ENCODE peak calls at places on chromosomes 5 and 9, in five cellular contexts. K is OCI-LY7, X is endothelial cell of umbilical vein, A is keratinocyte, P is H9. D is an unnamed sample. For H3K4me1 and H3K79me2, the result is how much of the 10 kb centered on the place peaks cover.

GRCh38 chr5:64767959-64768357 is 533 bp downstream of the SREK1IP1 start:
- DNase-seq in K (peak), X (peak), A (no peak), P (peak), D (no peak)

GRCh38 chr5:151003503-151003860 is 16.9 kb upstream of the GPX3 start:
- DNase-seq in K (no peak), X (no peak), A (no peak), P (no peak), D (no peak)

GRCh38 chr9:17272510-17272909 is 137.7 kb downstream of the CNTLN start:
- DNase-seq in K (no peak), X (no peak), A (no peak), P (no peak), D (no peak)

GRCh38 chr9:112831281-112831851 is 59.3 kb downstream of the SLC46A2 start:
- DNase-seq in K (no peak), X (peak), A (no peak), P (no peak), D (no peak)

GRCh38 chr9:106880863-106881262 is 17.9 kb downstream of the ZNF462 start:
- DNase-seq in K (no peak), X (no peak), A (no peak), P (no peak), D (no peak)

GRCh38 chr5:169637085-169637855 is at the start of gene DOCK2:
- DNase-seq in K (peak), X (no peak), A (no peak), P (peak), D (no peak)

GRCh38 chr9:126626117-126627022 is 12.6 kb downstream of the LMX1B start:
- DNase-seq in K (no peak), X (no peak), A (no peak), P (peak), D (no peak)

GRCh38 chr9:72294952-72295351 is 70.1 kb downstream of the ZFAND5 start:
- DNase-seq in K (no peak), X (no peak), A (no peak), P (no peak), D (peak)

GRCh38 chr5:362189-362588 is 40.7 kb downstream of the AHRR start:
- DNase-seq in K (no peak), X (no peak), A (no peak), P (no peak), D (no peak)

GRCh38 chr9:79312686-79313421 is 258.9 kb upstream of the TLE4 start:
- DNase-seq in K (no peak), X (no peak), A (no peak), P (peak), D (no peak)
- TF ChIP-seq CTCF in K (no peak), X (no peak), A (no peak), P (peak), D (no peak)

DNA sequence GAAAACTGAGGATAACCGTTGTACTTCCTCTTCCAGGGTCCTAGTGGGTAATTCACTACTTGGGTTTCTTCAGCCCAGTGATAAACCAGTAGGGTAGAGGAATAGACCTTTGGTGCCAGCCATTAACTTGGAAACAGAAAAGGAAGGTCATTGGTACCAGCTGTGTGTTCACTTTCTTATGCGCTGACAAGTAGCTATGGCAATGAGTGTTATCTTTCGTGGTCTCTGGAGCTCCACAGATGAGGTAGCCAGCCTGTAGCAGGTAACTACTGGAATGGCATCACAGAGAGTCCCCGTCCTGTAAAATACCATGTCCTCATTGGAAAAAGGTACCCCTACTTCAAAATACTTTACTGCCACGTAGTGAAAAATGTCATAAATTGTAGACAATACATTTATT is 2.3 kb downstream of the UHRF2 start:
- DNase-seq in K (peak), X (no peak), A (no peak), P (no peak), D (no peak)
- H3K4me1 ChIP-seq in K (half or more), X (under half), A (under half), P (under half), D (under half)

GRCh38 chr5:149408252-149409099 is 29.4 kb upstream of the IL17B start:
- DNase-seq in K (no peak), X (no peak), A (no peak), P (no peak), D (no peak)

GRCh38 chr5:149406203-149406978 is 27.3 kb upstream of the IL17B start:
- DNase-seq in K (no peak), X (no peak), A (no peak), P (peak), D (no peak)

GRCh38 chr5:149407331-149408251 is 28.5 kb upstream of the IL17B start:
- DNase-seq in K (no peak), X (no peak), A (no peak), P (no peak), D (no peak)

GRCh38 chr5:149405550-149406202 is 26.6 kb upstream of the IL17B start:
- DNase-seq in K (no peak), X (no peak), A (no peak), P (no peak), D (no peak)

DNA sequence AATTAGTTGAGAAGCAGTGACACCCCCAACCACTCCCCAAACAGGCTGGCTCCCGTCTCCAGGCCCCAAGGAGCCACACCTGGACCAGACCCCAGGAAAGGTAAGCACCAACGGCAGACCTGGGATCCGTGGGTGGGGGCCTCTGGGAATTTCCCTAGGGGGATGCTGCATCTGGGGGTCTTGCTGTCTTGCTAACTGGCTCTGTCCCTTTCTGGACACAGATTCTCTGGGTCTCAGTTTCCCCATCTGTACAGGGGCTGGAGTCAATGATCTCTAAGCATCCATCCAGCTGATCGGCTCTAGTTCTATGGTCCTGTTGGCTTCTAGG is 27.9 kb upstream of the IL17B start:
- DNase-seq in K (no peak), X (no peak), A (no peak), P (no peak), D (no peak)
- H3K79me2 ChIP-seq in K (under half), X (under half), A (under half), P (under half), D (under half)

GRCh38 chr5:136063778-136064465 is 35.1 kb downstream of the TGFBI start:
- DNase-seq in K (no peak), X (no peak), A (no peak), P (peak), D (no peak)

GRCh38 chr5:136064510-136064909 is 35.7 kb downstream of the TGFBI start:
- DNase-seq in K (no peak), X (no peak), A (no peak), P (peak), D (no peak)

GRCh38 chr5:136065588-136065987 is 36.8 kb downstream of the TGFBI start:
- DNase-seq in K (no peak), X (no peak), A (no peak), P (no peak), D (no peak)

GRCh38 chr5:136067422-136067821 is 38.6 kb downstream of the TGFBI start:
- DNase-seq in K (no peak), X (no peak), A (no peak), P (no peak), D (no peak)

DNA sequence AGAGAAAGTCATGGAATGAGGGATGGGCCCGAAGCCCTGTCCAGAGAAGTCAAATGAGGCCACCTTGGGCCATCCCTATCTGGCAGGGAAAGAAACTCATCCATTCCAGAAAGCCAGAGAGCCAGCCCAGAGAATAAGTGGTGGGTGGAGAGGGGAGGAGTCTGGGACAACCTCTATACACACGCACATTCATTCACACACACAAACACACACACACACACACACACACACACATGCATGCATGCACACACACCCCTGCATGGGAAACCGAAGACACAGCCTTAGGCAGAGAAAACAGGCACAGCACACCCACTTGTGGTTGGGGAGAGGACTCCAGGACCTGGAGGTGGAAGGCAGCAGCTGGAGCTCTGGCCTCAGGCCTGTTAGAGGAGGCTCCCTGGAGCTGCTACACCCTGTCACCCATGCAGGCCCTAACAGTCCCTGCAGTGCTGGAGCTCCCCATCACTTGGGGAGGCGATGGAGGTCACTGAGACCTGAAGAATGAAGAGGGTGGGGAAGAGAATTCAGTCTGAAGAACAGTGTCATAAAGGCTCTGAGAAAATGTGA is 38.0 kb downstream of the TGFBI start:
- DNase-seq in K (peak), X (no peak), A (no peak), P (peak), D (no peak)
- TF ChIP-seq CTCF in K (no peak), X (no peak), A (peak), P (no peak), D (no peak)

DNA sequence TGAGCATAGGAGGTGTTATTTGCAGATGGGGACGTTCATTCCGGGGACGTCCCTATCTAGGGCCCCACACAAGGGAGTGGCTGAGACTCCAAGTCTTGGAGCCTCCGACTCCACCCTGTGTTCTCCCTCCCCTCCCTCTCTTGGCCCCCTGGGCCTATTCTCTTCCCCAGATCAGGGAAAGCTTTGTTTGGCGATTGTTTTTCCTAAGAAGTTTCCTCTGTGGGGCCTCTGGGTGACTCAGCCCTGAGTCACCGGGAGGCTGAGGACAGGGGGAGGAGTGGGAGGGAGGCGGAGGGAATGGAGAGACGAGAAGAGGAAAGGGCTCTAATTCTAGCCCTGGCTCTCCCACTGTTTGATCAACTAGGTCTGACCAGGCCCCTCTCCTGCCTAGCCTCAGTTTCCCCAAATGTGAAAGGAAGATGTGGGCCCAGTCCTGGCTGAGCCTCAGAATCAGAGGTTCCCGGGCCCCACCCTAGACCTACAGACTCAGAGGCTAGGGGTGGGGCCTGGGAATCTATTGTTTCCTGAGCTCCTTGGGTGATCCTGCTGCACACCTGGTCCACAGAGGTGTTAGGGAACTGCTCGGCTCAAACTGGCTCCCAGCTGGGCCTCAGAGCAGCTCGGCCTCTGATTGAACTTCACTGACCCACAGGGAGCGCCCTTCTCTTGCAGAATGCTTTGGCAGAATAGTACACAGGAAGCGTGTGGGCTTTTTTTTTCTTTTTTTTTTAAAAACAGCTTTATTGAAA is 19.2 kb downstream of the GSN start:
- DNase-seq in K (no peak), X (peak), A (peak), P (peak), D (peak)
- H3K4me1 ChIP-seq in K (under half), X (half or more), A (half or more), P (under half), D (half or more)

GRCh38 chr9:114156658-114157421 is 1.5 kb downstream of the COL27A1 start:
- DNase-seq in K (no peak), X (peak), A (no peak), P (peak), D (no peak)
- H3K79me2 ChIP-seq in K (under half), X (under half), A (under half), P (under half), D (under half)